ENCODE peak calls at places on chromosomes 12 and 14, in ten cellular contexts. One of them, this sample, is unnamed.

GRCh38 chr14:95196268-95196667 is 38.9 kb upstream of the DICER1 start:
- DNase-seq in T-helper 9 cell: no peak
- DNase-seq in amygdala: no peak
- DNase-seq in EL: no peak
- DNase-seq in iPS DF 6.9: no peak
- DNase-seq in body of pancreas: no peak
- DNase-seq in HS-27A: no peak
- DNase-seq in NCI-H748 treated with DMSO at 0.1 percent for 48 hours: peak; percentile 21
- DNase-seq in GM23338: peak; percentile 45
- DNase-seq in activated T-cell treated with anti-CD3 and anti-CD28 coated beads, Interleukin-2, amount 50 U/mL, for 1 hour: no peak
- DNase-seq in this sample: no peak

GRCh38 chr14:36020120-36021029 is 156.1 kb downstream of the PTCSC3 start:
- DNase-seq in activated T-cell treated with anti-CD3 and anti-CD28 coated beads, Interleukin-2, amount 50 U/mL, for 1 hour: no peak
- DNase-seq in T-helper 9 cell: no peak
- DNase-seq in iPS DF 6.9: no peak
- DNase-seq in HS-27A: no peak
- DNase-seq in GM23338: no peak
- DNase-seq in body of pancreas: no peak
- DNase-seq in amygdala: no peak
- DNase-seq in EL: no peak
- DNase-seq in NCI-H748 treated with DMSO at 0.1 percent for 48 hours: peak; percentile 97
- DNase-seq in this sample: no peak

GRCh38 chr14:91511014-91511466 is 930 bp upstream of the PPP4R3A start:
- DNase-seq in T-helper 9 cell: no peak
- DNase-seq in body of pancreas: no peak
- DNase-seq in iPS DF 6.9: no peak
- DNase-seq in HS-27A: peak; percentile 24
- DNase-seq in EL: no peak
- DNase-seq in NCI-H748 treated with DMSO at 0.1 percent for 48 hours: no peak
- DNase-seq in activated T-cell treated with anti-CD3 and anti-CD28 coated beads, Interleukin-2, amount 50 U/mL, for 1 hour: no peak
- DNase-seq in amygdala: no peak
- DNase-seq in GM23338: peak; percentile 43
- DNase-seq in this sample: no peak

GRCh38 chr14:55448146-55448614 is 7.8 kb upstream of the TBPL2 start:
- DNase-seq in iPS DF 6.9: no peak
- DNase-seq in EL: peak; percentile 98
- DNase-seq in body of pancreas: no peak
- DNase-seq in NCI-H748 treated with DMSO at 0.1 percent for 48 hours: no peak
- DNase-seq in HS-27A: peak; percentile 97
- DNase-seq in T-helper 9 cell: no peak
- DNase-seq in activated T-cell treated with anti-CD3 and anti-CD28 coated beads, Interleukin-2, amount 50 U/mL, for 1 hour: no peak
- DNase-seq in GM23338: no peak
- DNase-seq in amygdala: no peak
- DNase-seq in this sample: peak; percentile 35

GRCh38 chr12:54416908-54417603 is 2.0 kb downstream of the ITGA5 start:
- DNase-seq in T-helper 9 cell: no peak
- DNase-seq in GM23338: no peak
- DNase-seq in amygdala: no peak
- DNase-seq in activated T-cell treated with anti-CD3 and anti-CD28 coated beads, Interleukin-2, amount 50 U/mL, for 1 hour: no peak
- DNase-seq in body of pancreas: no peak
- DNase-seq in iPS DF 6.9: no peak
- DNase-seq in EL: peak; percentile 47
- DNase-seq in HS-27A: no peak
- DNase-seq in NCI-H748 treated with DMSO at 0.1 percent for 48 hours: no peak
- DNase-seq in this sample: no peak

GRCh38 chr14:74350944-74351323 is 2.7 kb downstream of the VRTN start:
- DNase-seq in amygdala: no peak
- DNase-seq in HS-27A: no peak
- DNase-seq in NCI-H748 treated with DMSO at 0.1 percent for 48 hours: no peak
- DNase-seq in GM23338: no peak
- DNase-seq in T-helper 9 cell: no peak
- DNase-seq in body of pancreas: no peak
- DNase-seq in EL: no peak
- DNase-seq in activated T-cell treated with anti-CD3 and anti-CD28 coated beads, Interleukin-2, amount 50 U/mL, for 1 hour: no peak
- DNase-seq in iPS DF 6.9: no peak
- DNase-seq in this sample: no peak

GRCh38 chr12:93587601-93588000 is 15.1 kb downstream of the SOCS2 start:
- DNase-seq in NCI-H748 treated with DMSO at 0.1 percent for 48 hours: no peak
- DNase-seq in body of pancreas: no peak
- DNase-seq in iPS DF 6.9: no peak
- DNase-seq in amygdala: no peak
- DNase-seq in HS-27A: no peak
- DNase-seq in GM23338: no peak
- DNase-seq in T-helper 9 cell: no peak
- DNase-seq in activated T-cell treated with anti-CD3 and anti-CD28 coated beads, Interleukin-2, amount 50 U/mL, for 1 hour: no peak
- DNase-seq in EL: no peak
- DNase-seq in this sample: no peak

GRCh38 chr14:89186850-89187376 is 230.1 kb downstream of the FOXN3 start:
- DNase-seq in HS-27A: no peak
- DNase-seq in amygdala: no peak
- DNase-seq in iPS DF 6.9: no peak
- DNase-seq in body of pancreas: peak; percentile 65
- DNase-seq in T-helper 9 cell: no peak
- DNase-seq in EL: no peak
- DNase-seq in GM23338: no peak
- DNase-seq in NCI-H748 treated with DMSO at 0.1 percent for 48 hours: no peak
- DNase-seq in activated T-cell treated with anti-CD3 and anti-CD28 coated beads, Interleukin-2, amount 50 U/mL, for 1 hour: no peak
- DNase-seq in this sample: no peak

GRCh38 chr12:103241184-103241583 is 254.6 kb downstream of the C12orf42 start:
- DNase-seq in HS-27A: no peak
- DNase-seq in T-helper 9 cell: no peak
- DNase-seq in GM23338: no peak
- DNase-seq in NCI-H748 treated with DMSO at 0.1 percent for 48 hours: peak; percentile 98
- DNase-seq in iPS DF 6.9: no peak
- DNase-seq in activated T-cell treated with anti-CD3 and anti-CD28 coated beads, Interleukin-2, amount 50 U/mL, for 1 hour: no peak
- DNase-seq in amygdala: no peak
- DNase-seq in EL: no peak
- DNase-seq in body of pancreas: peak; percentile 6
- DNase-seq in this sample: peak; percentile 42